ENCODE peak calls at places on chromosomes 11 and 22, in four cellular contexts. R is SHP77; F is activated effector memory CD4-positive, alpha-beta T cell treated with Interleukin-2 at 50 U/mL for 16 hours; C is BJ. V is an unnamed sample.

GRCh38 chr22:43109921-43110443 is 568 bp upstream of the BIK start:
- DNase-seq in F (no peak), R (no peak), C (no peak), V (no peak)

GRCh38 chr11:70473186-70473872 is 75.0 kb downstream of the CTTN start:
- DNase-seq in R (no peak), C (no peak), F (no peak), V (no peak)

GRCh38 chr22:23849009-23850006 is 8.4 kb upstream of the SLC2A11 start:
- DNase-seq in R (peak; percentile 69), C (no peak), F (peak; percentile 74), V (peak; percentile 76)

GRCh38 chr11:27293500-27294417 is 69.3 kb downstream of the CCDC34 start:
- DNase-seq in C (no peak), R (no peak), F (no peak), V (no peak)

GRCh38 chr11:117874910-117875396 is 1.5 kb downstream of the FXYD6 start:
- DNase-seq in F (no peak), R (no peak), C (no peak), V (no peak)

GRCh38 chr11:78008174-78008573 is 13.7 kb upstream of the INTS4 start:
- DNase-seq in F (no peak), R (no peak), C (no peak), V (no peak)

GRCh38 chr11:102934735-102935134 is 20.8 kb downstream of the MMP13 start:
- DNase-seq in R (no peak), F (no peak), C (no peak), V (no peak)

GRCh38 chr11:21794306-21794705 is 398.6 kb upstream of the ANO5 start:
- DNase-seq in F (no peak), C (no peak), R (no peak), V (no peak)

GRCh38 chr11:2445948-2446551 is 1.2 kb downstream of the KCNQ1 start:
- DNase-seq in F (no peak), C (no peak), R (no peak), V (no peak)

GRCh38 chr11:61549662-61550568 is 31.0 kb downstream of the SYT7 start:
- DNase-seq in F (no peak), C (no peak), R (no peak), V (no peak)

GRCh38 chr11:119337581-119338317 is 2.9 kb downstream of the C1QTNF5 start:
- DNase-seq in R (no peak), F (no peak), C (no peak), V (no peak)

GRCh38 chr22:39183991-39184585 is 31.6 kb upstream of the CBX7 start:
- DNase-seq in C (no peak), R (no peak), F (no peak), V (no peak)

V was measured in activated T-helper 1 cell treated with Interleukin-2 at 50 U/mL for 16 hours.